ENCODE peak calls at places on chromosomes 2 and 18, in six cellular contexts. R, C, A, F, P and X are unnamed samples.

GRCh38 chr2:160747771-160748170 is 254.2 kb upstream of the RBMS1 start:
- DNase-seq in F (peak; percentile 71), C (no peak), P (no peak), A (no peak), R (no peak), X (no peak)

GRCh38 chr18:26471027-26471426 is 77.3 kb downstream of the KCTD1 start:
- DNase-seq in F (no peak), P (no peak), C (no peak), R (peak; percentile 47), A (no peak), X (no peak)

GRCh38 chr2:226508683-226509082 is 290.9 kb downstream of the IRS1 start:
- DNase-seq in A (no peak), C (no peak), F (peak; percentile 43), P (no peak), R (no peak), X (no peak)

GRCh38 chr18:22250591-22250996 is 81.2 kb downstream of the GATA6 start:
- DNase-seq in F (peak; percentile 36), C (no peak), A (no peak), R (no peak), P (no peak), X (no peak)

GRCh38 chr2:225130093-225130492 is 87.8 kb upstream of the DOCK10 start:
- DNase-seq in C (no peak), A (no peak), R (no peak), P (no peak), F (no peak), X (no peak)

GRCh38 chr2:74930811-74931486 is 27.5 kb upstream of the POLE4 start:
- DNase-seq in A (no peak), F (no peak), C (no peak), R (no peak), P (no peak), X (no peak)

GRCh38 chr2:200702646-200703118 is 109.0 kb upstream of the BZW1 start:
- DNase-seq in P (no peak), A (no peak), R (peak; percentile 30), C (no peak), F (no peak), X (no peak)

GRCh38 chr2:30519796-30520195 is 72.8 kb downstream of the LCLAT1 start:
- DNase-seq in A (no peak), F (no peak), C (peak; percentile 57), P (no peak), R (no peak), X (no peak)

GRCh38 chr2:144358979-144359541 is 160.9 kb downstream of the ZEB2 start:
- DNase-seq in R (no peak), F (peak; percentile 49), A (no peak), C (no peak), P (no peak), X (no peak)

GRCh38 chr2:174499365-174499764 is 12.5 kb upstream of the GPR155 start:
- DNase-seq in R (no peak), F (no peak), C (no peak), A (no peak), P (no peak), X (no peak)

GRCh38 chr18:7452331-7452730 is 114.8 kb upstream of the PTPRM start:
- DNase-seq in C (no peak), F (no peak), R (peak; percentile 68), A (no peak), P (no peak), X (peak; percentile 86)

GRCh38 chr18:3246636-3247242 is 862 bp upstream of the MYL12A start:
- DNase-seq in R (no peak), P (no peak), C (peak; percentile 80), A (peak; percentile 32), F (no peak), X (peak; percentile 66)

GRCh38 chr2:66576381-66577330 is 141.7 kb downstream of the MEIS1 start:
- DNase-seq in P (no peak), R (peak; percentile 57), C (no peak), A (no peak), F (peak; percentile 89), X (peak; percentile 78)

GRCh38 chr18:4605222-4605621 is 150.1 kb upstream of the DLGAP1 start:
- DNase-seq in P (no peak), F (no peak), A (no peak), R (no peak), C (no peak), X (no peak)

GRCh38 chr18:32637216-32637615 is 135.6 kb downstream of the KLHL14 start:
- DNase-seq in C (no peak), R (no peak), P (no peak), F (no peak), A (no peak), X (no peak)

GRCh38 chr2:159124441-159124911 is 156.0 kb downstream of the TANC1 start:
- DNase-seq in R (peak; percentile 89), C (no peak), A (no peak), F (peak; percentile 88), P (peak; percentile 63), X (no peak)

GRCh38 chr2:42268528-42269151 is 92.4 kb downstream of the COX7A2L start:
- DNase-seq in F (no peak), A (no peak), P (no peak), C (no peak), R (no peak), X (no peak)

GRCh38 chr2:101981484-101981883 is 10.3 kb upstream of the IL1R2 start:
- DNase-seq in A (no peak), R (no peak), F (no peak), P (no peak), C (no peak), X (no peak)

GRCh38 chr18:76589866-76590265 is 94.8 kb upstream of the ZNF516 start:
- DNase-seq in P (no peak), R (no peak), F (no peak), A (no peak), C (no peak), X (peak; percentile 25)

GRCh38 chr18:76592096-76592495 is 97.1 kb upstream of the ZNF516 start:
- DNase-seq in P (no peak), C (no peak), F (no peak), R (no peak), A (no peak), X (peak; percentile 47)

GRCh38 chr18:76593838-76594237 is 98.8 kb upstream of the ZNF516 start:
- DNase-seq in R (no peak), F (no peak), P (no peak), A (no peak), C (no peak), X (peak; percentile 5)

GRCh38 chr18:76594966-76595365 is 99.9 kb upstream of the ZNF516 start:
- DNase-seq in F (no peak), P (no peak), R (no peak), C (no peak), A (no peak), X (no peak)

GRCh38 chr18:76592981-76593381 is 97.9 kb upstream of the ZNF516 start:
- DNase-seq in C (no peak), A (no peak), P (no peak), R (peak; percentile 47), F (peak; percentile 20), X (peak; percentile 62)
- H3K27ac ChIP-seq in C (no peak overlapping the region), A (no peak overlapping the region), P (no peak overlapping the region), R (no peak overlapping the region), F (no peak overlapping the region), X (no peak overlapping the region)

DNA sequence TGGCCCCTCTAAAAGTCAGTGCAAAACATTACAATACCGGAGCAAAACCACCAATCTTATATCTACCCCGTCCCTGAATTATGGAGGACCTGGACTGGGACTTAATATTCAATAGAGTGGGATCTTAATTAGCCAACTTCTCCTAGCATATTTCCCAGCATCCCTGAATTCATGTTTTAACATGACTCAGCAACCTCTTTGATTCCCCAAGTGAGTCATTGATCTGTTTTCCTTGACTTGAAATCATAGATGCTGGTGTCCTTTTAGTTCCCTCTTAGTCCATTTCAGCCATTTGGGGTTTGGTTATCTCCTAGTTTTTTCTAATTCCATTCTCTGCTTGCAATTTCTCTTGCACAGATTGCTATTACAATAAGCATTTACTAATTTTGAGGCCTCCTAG is 677.7 kb upstream of the CELF4 start:
- DNase-seq in A (no peak), P (no peak), C (no peak), R (no peak), F (no peak), X (no peak)
- H3K36me3 ChIP-seq in A (no peaks in the 10 kb centered on the region), P (no peaks in the 10 kb centered on the region), C (no peaks in the 10 kb centered on the region), R (no peaks in the 10 kb centered on the region), F (no peaks in the 10 kb centered on the region), X (no peaks in the 10 kb centered on the region)

DNA sequence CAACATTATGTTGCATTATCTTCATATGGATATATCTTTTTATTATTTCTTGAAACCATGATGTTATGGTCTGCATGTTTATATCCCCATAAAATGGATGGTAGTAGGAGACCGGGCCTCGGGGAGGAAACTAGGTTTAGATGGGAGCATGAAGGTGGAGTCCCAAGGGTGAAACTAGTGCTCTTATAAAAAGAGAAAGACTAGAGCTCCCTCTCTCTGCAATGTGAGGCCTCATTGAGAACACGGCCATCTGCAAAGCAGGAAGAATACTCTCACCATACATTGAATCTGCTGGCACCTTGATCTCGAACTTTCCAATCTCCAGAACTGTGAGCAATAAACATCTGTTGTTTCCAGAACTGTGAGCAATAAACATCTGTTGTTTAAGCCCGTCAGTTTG is 64.0 kb downstream of the NXPH2 start:
- DNase-seq in A (no peak), F (no peak), R (no peak), P (no peak), C (no peak), X (peak; percentile 57)
- TF ChIP-seq CTCF in A (no peak), F (no peak), R (no peak), P (no peak), C (no peak), X (peak; percentile 67)

GRCh38 chr18:21105936-21106335 is 5.7 kb downstream of the ROCK1 start:
- DNase-seq in F (no peak), A (no peak), R (no peak), C (no peak), P (no peak), X (no peak)
- H3K27ac ChIP-seq in F (no peak overlapping the region), A (no peak overlapping the region), R (no peak overlapping the region), C (no peak overlapping the region), P (no peak overlapping the region), X (no peak overlapping the region)